ENCODE peak calls at places on chromosomes 6 and 20, in five cellular contexts. Z is right lobe of liver, E is GM20000, B is fibroblast of mammary gland, V is nephron progenitor cell. P is an unnamed sample.

GRCh38 chr6:154314084-154314483 is 42.5 kb downstream of the IPCEF1 start:
- DNase-seq in Z (no peak), E (no peak), B (peak; percentile 36), V (no peak), P (no peak)

GRCh38 chr6:105646391-105646867 is 243.5 kb upstream of the PREP start:
- DNase-seq in Z (no peak), E (peak; percentile 69), B (peak; percentile 21), V (no peak), P (no peak)

GRCh38 chr6:72035966-72036365 is 149.6 kb downstream of the RIMS1 start:
- DNase-seq in Z (no peak), E (no peak), B (no peak), V (no peak), P (no peak)

GRCh38 chr6:30200551-30201281 is 12.5 kb downstream of the TRIM26 start:
- DNase-seq in Z (peak; percentile 84), E (peak; percentile 74), B (no peak), V (no peak), P (no peak)

GRCh38 chr6:161373905-161374451 is 100.1 kb upstream of the AGPAT4 start:
- DNase-seq in Z (no peak), E (peak; percentile 64), B (peak; percentile 66), V (peak; percentile 86), P (peak; percentile 38)

GRCh38 chr20:18750735-18751134 is 62.8 kb upstream of the SCP2D1 start:
- DNase-seq in Z (no peak), E (no peak), B (no peak), V (no peak), P (no peak)

GRCh38 chr6:73309784-73310502 is 44.1 kb downstream of the DPPA5 start:
- DNase-seq in Z (no peak), E (peak; percentile 91), B (peak; percentile 55), V (peak; percentile 63), P (peak; percentile 16)

GRCh38 chr6:22880686-22881433 is 311.5 kb downstream of the HDGFL1 start:
- DNase-seq in Z (no peak), E (no peak), B (peak; percentile 94), V (no peak), P (no peak)

GRCh38 chr6:1267790-1268762 is 43.8 kb upstream of the FOXQ1 start:
- DNase-seq in Z (no peak), E (no peak), B (no peak), V (no peak), P (no peak)

GRCh38 chr6:158780963-158781691 is 38.0 kb downstream of the EZR start:
- DNase-seq in Z (no peak), E (no peak), B (no peak), V (no peak), P (no peak)

GRCh38 chr20:41650221-41650948 is 32.2 kb upstream of the CHD6 start:
- DNase-seq in Z (no peak), E (no peak), B (no peak), V (no peak), P (no peak)

GRCh38 chr6:42099340-42100028 is 42.9 kb downstream of the C6orf132 start:
- DNase-seq in Z (no peak), E (no peak), B (peak; percentile 85), V (no peak), P (no peak)

GRCh38 chr6:91669154-91669903 is 1082.5 kb upstream of the MAP3K7 start:
- DNase-seq in Z (no peak), E (no peak), B (no peak), V (no peak), P (no peak)

GRCh38 chr6:166768761-166769160 is 141.7 kb upstream of the RPS6KA2 start:
- DNase-seq in Z (no peak), E (no peak), B (no peak), V (no peak), P (no peak)

GRCh38 chr6:116476021-116476678 is 15.0 kb downstream of the CALHM6 start:
- DNase-seq in Z (no peak), E (peak; percentile 66), B (peak; percentile 29), V (no peak), P (no peak)

GRCh38 chr6:107114872-107115694 is at the start of gene BEND3:
- DNase-seq in Z (peak; percentile 60), E (peak; percentile 80), B (no peak), V (peak; percentile 61), P (peak; percentile 32)

GRCh38 chr6:158322724-158323560 is 10.7 kb downstream of the TULP4 start:
- DNase-seq in Z (no peak), E (peak; percentile 43), B (peak; percentile 84), V (no peak), P (no peak)

GRCh38 chr6:28553986-28554881 is 28.6 kb downstream of the GPX5 start:
- DNase-seq in Z (peak; percentile 70), E (no peak), B (no peak), V (peak; percentile 21), P (no peak)

GRCh38 chr6:89369009-89369408 is 16.5 kb upstream of the UBE2J1 start:
- DNase-seq in Z (peak; percentile 66), E (no peak), B (peak; percentile 60), V (peak; percentile 28), P (no peak)

GRCh38 chr20:20204326-20204725 is 152.0 kb downstream of the CFAP61 start:
- DNase-seq in Z (no peak), E (no peak), B (no peak), V (no peak), P (no peak)

GRCh38 chr6:129947797-129948196 is 70.6 kb upstream of the L3MBTL3 start:
- DNase-seq in Z (no peak), E (no peak), B (no peak), V (no peak), P (no peak)

GRCh38 chr6:8556370-8557018 is 121.1 kb upstream of the SLC35B3 start:
- DNase-seq in Z (no peak), E (no peak), B (peak; percentile 78), V (no peak), P (no peak)

GRCh38 chr6:155270566-155271091 is 6.8 kb downstream of the CLDN20 start:
- DNase-seq in Z (no peak), E (no peak), B (no peak), V (peak; percentile 14), P (no peak)

GRCh38 chr6:158411998-158412397 is 99.7 kb downstream of the TULP4 start:
- DNase-seq in Z (no peak), E (no peak), B (no peak), V (no peak), P (no peak)

GRCh38 chr20:13817342-13817741 is 32.5 kb downstream of the NDUFAF5 start:
- DNase-seq in Z (no peak), E (no peak), B (peak; percentile 53), V (no peak), P (no peak)

GRCh38 chr20:39574061-39574460 is 611.9 kb downstream of the DHX35 start:
- DNase-seq in Z (no peak), E (no peak), B (no peak), V (no peak), P (no peak)
- TF ChIP-seq CTCF in Z (no peak), E (no peak), B (no peak), V (no peak), P (no peak)

GRCh38 chr20:6623989-6624388 is 143.5 kb upstream of the BMP2 start:
- DNase-seq in Z (no peak), E (peak; percentile 22), B (no peak), V (peak; percentile 7), P (no peak)

GRCh38 chr20:6622041-6622440 is 145.4 kb upstream of the BMP2 start:
- DNase-seq in Z (no peak), E (no peak), B (no peak), V (no peak), P (no peak)

GRCh38 chr20:6629564-6629963 is 137.9 kb upstream of the BMP2 start:
- DNase-seq in Z (no peak), E (no peak), B (no peak), V (no peak), P (no peak)

GRCh38 chr20:6630494-6630893 is 137.0 kb upstream of the BMP2 start:
- DNase-seq in Z (no peak), E (no peak), B (no peak), V (no peak), P (no peak)

DNA sequence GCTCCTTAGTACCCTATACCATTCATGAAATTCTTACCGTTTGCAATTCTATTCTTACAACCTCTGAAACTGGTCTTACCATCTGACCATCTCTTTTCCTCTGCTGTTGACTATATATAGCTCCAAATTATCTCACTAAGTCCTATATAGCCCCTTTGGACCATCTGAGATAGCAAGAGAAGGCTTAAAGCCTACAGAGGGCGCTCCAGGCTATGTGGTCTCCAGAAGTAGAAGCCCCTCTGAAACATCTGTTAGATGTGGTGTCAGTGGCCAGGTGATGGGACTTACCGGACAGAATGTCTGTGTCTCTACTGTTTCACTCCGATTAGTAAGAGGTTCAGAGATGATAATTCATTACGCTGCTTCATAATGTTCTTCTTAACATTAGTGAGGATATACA is 140.7 kb upstream of the BMP2 start:
- DNase-seq in Z (no peak), E (no peak), B (no peak), V (no peak), P (no peak)
- TF ChIP-seq CTCF in Z (no peak), E (no peak), B (no peak), V (no peak), P (no peak)

GRCh38 chr20:33917813-33918525 is 75.7 kb upstream of the RALY start:
- DNase-seq in Z (no peak), E (no peak), B (no peak), V (no peak), P (no peak)

GRCh38 chr20:33915726-33916331 is 77.9 kb upstream of the RALY start:
- DNase-seq in Z (peak; percentile 64), E (peak; percentile 58), B (no peak), V (peak; percentile 20), P (peak; percentile 39)

GRCh38 chr20:33910529-33911327 is 83.0 kb upstream of the RALY start:
- DNase-seq in Z (no peak), E (no peak), B (no peak), V (no peak), P (no peak)

GRCh38 chr20:33918662-33919061 is 75.0 kb upstream of the RALY start:
- DNase-seq in Z (no peak), E (no peak), B (no peak), V (no peak), P (no peak)

GRCh38 chr20:33914871-33915270 is 78.8 kb upstream of the RALY start:
- DNase-seq in Z (no peak), E (no peak), B (peak; percentile 56), V (no peak), P (peak; percentile 18)
- TF ChIP-seq CTCF in Z (no peak), E (no peak), B (peak; percentile 1), V (no peak), P (no peak)

GRCh38 chr6:18985061-18985460 is 597.9 kb downstream of the RNF144B start:
- DNase-seq in Z (no peak), E (no peak), B (no peak), V (no peak), P (no peak)

GRCh38 chr6:18985958-18986357 is 598.8 kb downstream of the RNF144B start:
- DNase-seq in Z (no peak), E (no peak), B (no peak), V (no peak), P (no peak)

DNA sequence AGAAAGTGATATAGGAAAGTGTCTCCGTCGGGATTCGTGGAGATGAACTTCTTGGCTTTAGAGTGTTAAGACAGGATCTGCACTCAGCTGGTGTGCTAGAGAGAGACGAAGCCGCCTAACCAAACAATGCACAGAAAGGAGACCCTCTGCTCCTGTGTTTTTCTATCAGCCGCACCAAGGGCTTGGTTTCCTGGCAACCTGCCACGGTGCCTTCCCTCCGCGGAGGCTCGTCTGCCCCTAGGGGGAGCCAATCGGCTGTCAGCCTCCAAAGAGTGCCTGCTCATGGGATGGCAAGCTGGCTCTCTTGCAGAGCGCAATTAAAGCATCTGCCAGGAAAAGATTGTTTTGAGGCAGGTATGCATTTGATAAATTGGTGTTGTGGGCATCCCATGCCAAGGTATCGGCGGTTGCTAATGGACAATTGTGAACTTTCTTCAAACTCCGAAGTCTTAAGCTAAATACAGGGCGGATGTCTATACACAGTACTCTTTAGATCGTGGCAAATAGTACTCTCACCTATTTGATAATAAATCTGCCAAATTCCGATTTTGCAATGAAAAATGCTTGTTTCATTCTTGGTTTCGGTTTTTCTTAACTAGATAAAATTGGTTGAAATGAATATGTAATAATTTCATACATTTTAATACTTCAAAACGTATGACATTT is 603.3 kb downstream of the RNF144B start:
- DNase-seq in Z (peak; percentile 84), E (peak; percentile 24), B (peak; percentile 37), V (peak; percentile 85), P (no peak)
- TF ChIP-seq CTCF in Z (peak; percentile 87), E (peak; percentile 61), B (peak; percentile 46), V (peak; percentile 79), P (no peak)